ENCODE peak calls at places on chromosomes 7 and 10, in six cellular contexts. N is H9, U is IMR-90, G is mesenchymal stem cell, V is H1, A is trophoblast cell. D is an unnamed sample. For H3K4me1, the result is how much of the 10 kb centered on the place peaks cover.

GRCh38 chr10:115963848-115964247 is 309.2 kb downstream of the GFRA1 start:
- DNase-seq in N (no peak), U (peak), G (peak), V (no peak), A (no peak), D (no peak)

GRCh38 chr10:101563497-101564040 is 24.5 kb downstream of the POLL start:
- DNase-seq in N (peak), U (no peak), G (no peak), V (no peak), A (no peak), D (no peak)

GRCh38 chr10:82564353-82565218 is 689.6 kb downstream of the NRG3 start:
- DNase-seq in N (no peak), U (no peak), G (peak), V (no peak), A (no peak), D (no peak)

GRCh38 chr10:90306187-90306586 is 551.7 kb downstream of the HTR7 start:
- DNase-seq in N (no peak), U (peak), G (peak), V (no peak), A (no peak), D (no peak)

GRCh38 chr10:123203393-123204126 is 49.4 kb downstream of the BUB3 start:
- DNase-seq in N (no peak), U (no peak), G (no peak), V (no peak), A (no peak), D (no peak)

GRCh38 chr7:153066711-153067110 is 307.2 kb downstream of the ACTR3B start:
- DNase-seq in N (no peak), U (no peak), G (no peak), V (no peak), A (no peak), D (no peak)

GRCh38 chr10:34581871-34582532 is 233.1 kb downstream of the PARD3 start:
- DNase-seq in N (no peak), U (peak), G (peak), V (no peak), A (no peak), D (no peak)

GRCh38 chr7:10720042-10720441 is 253.6 kb upstream of the PHF14 start:
- DNase-seq in N (no peak), U (no peak), G (no peak), V (no peak), A (no peak), D (no peak)

GRCh38 chr10:70265032-70265689 is 18.6 kb downstream of the NPFFR1 start:
- DNase-seq in N (peak), U (no peak), G (no peak), V (peak), A (no peak), D (no peak)

GRCh38 chr10:132685921-132686680 is 99.8 kb downstream of the NKX6-2 start:
- DNase-seq in N (peak), U (no peak), G (no peak), V (no peak), A (no peak), D (no peak)

GRCh38 chr10:3848768-3849643 is 64.0 kb upstream of the KLF6 start:
- DNase-seq in N (no peak), U (peak), G (no peak), V (no peak), A (no peak), D (no peak)

GRCh38 chr7:86202833-86203232 is 440.9 kb upstream of the GRM3 start:
- DNase-seq in N (no peak), U (no peak), G (no peak), V (no peak), A (no peak), D (no peak)

GRCh38 chr10:2119316-2119715 is 382.0 kb upstream of the ADARB2 start:
- DNase-seq in N (no peak), U (no peak), G (peak), V (no peak), A (no peak), D (no peak)

GRCh38 chr10:47410862-47411261 is 26.8 kb upstream of the ZNF488 start:
- DNase-seq in N (no peak), U (no peak), G (no peak), V (no peak), A (no peak), D (no peak)

GRCh38 chr7:30930621-30931020 is 19.0 kb downstream of the AQP1 start:
- DNase-seq in N (no peak), U (no peak), G (no peak), V (no peak), A (peak), D (no peak)

GRCh38 chr10:110273474-110273873 is 31.2 kb downstream of the SMNDC1 start:
- DNase-seq in N (no peak), U (peak), G (peak), V (no peak), A (peak), D (no peak)

GRCh38 chr10:89685932-89686331 is 15.5 kb upstream of the KIF20B start:
- DNase-seq in N (no peak), U (no peak), G (no peak), V (no peak), A (no peak), D (no peak)

GRCh38 chr7:66741706-66742053 is 1.1 kb downstream of the RABGEF1 start:
- DNase-seq in N (no peak), U (peak), G (peak), V (no peak), A (peak), D (no peak)

GRCh38 chr10:84118395-84119006 is 20.8 kb upstream of the GHITM start:
- DNase-seq in N (no peak), U (no peak), G (no peak), V (no peak), A (peak), D (no peak)

GRCh38 chr7:32506266-32507054 is 11.2 kb downstream of the AVL9 start:
- DNase-seq in N (no peak), U (peak), G (peak), V (no peak), A (peak), D (no peak)

GRCh38 chr7:128829391-128830166 is 627 bp upstream of the FLNC start:
- DNase-seq in N (no peak), U (peak), G (peak), V (no peak), A (peak), D (no peak)

GRCh38 chr10:79239930-79240713 is 107.1 kb upstream of the PPIF start:
- DNase-seq in N (peak), U (no peak), G (peak), V (no peak), A (peak), D (peak)
- H3K4me1 ChIP-seq in N (under half), U (under half), G (under half), V (half or more), A (half or more), D (half or more)

DNA sequence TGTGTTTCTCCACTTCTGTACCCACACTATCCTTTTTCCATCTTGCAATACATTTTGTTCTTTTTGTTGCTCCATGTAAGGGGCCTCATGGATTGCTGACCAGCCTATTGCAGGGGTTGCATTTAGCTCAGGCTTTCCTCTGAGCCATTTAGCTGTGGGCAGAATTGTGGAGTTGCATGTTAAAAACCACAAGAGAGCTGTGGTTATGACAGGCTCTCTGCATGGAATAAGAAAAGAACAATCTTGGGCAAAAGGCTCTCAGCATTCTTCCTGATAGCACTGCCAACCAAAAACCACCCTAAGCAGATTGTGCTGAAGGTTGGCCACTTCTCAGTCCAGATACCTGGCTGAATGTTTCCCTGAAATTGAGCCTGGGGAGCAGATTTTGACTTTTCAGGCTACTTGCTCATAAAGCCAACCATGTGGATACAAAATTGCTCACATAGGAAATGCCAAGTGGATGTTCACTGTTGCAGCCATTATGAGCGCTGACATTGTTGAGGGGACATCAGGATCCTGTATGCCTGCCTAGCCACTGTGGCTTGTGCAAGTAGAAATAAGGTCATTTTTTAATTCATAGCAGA is 695.3 kb downstream of the LRMDA start:
- DNase-seq in N (no peak), U (no peak), G (peak), V (no peak), A (no peak), D (no peak)
- H4K91ac ChIP-seq in N (no peak), U (no peak), G (no peak), V (no peak), A (no peak), D (no peak)

DNA sequence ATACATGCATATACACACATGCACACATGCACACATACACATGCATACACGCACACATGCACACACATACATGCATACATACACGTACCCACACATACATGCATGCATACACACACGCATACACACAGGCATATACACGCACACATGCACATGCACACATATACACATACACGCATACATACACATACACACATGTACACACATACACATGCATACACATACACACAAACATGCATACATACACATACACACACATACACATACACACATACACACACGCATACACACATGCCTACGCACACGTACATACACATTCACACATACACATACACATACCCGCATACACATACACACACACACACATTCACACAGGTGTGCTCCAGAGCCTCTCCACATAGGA is 81.0 kb upstream of the KMT2E start:
- DNase-seq in N (no peak), U (no peak), G (no peak), V (no peak), A (no peak), D (no peak)
- H3K4me1 ChIP-seq in N (under half), U (under half), G (under half), V (under half), A (under half), D (under half)

GRCh38 chr10:43906470-43906869 is 257.8 kb upstream of the ZNF32 start:
- DNase-seq in N (no peak), U (no peak), G (no peak), V (no peak), A (no peak), D (no peak)
- H4K91ac ChIP-seq in N (no peak), U (peak), G (peak), V (peak), A (no peak), D (no peak)

GRCh38 chr7:131013716-131014115 is 279.7 kb upstream of the KLF14 start:
- DNase-seq in N (no peak), U (no peak), G (no peak), V (no peak), A (peak), D (no peak)

GRCh38 chr7:131019351-131019750 is 285.3 kb upstream of the KLF14 start:
- DNase-seq in N (no peak), U (no peak), G (no peak), V (no peak), A (no peak), D (no peak)

GRCh38 chr7:131012477-131013031 is 278.5 kb upstream of the KLF14 start:
- DNase-seq in N (no peak), U (no peak), G (no peak), V (no peak), A (peak), D (no peak)

GRCh38 chr7:131015131-131015954 is 281.3 kb upstream of the KLF14 start:
- DNase-seq in N (no peak), U (peak), G (peak), V (no peak), A (peak), D (no peak)

GRCh38 chr7:131016230-131016629 is 282.2 kb upstream of the KLF14 start:
- DNase-seq in N (no peak), U (no peak), G (no peak), V (no peak), A (peak), D (no peak)
- H3K4me1 ChIP-seq in N (under half), U (under half), G (under half), V (under half), A (under half), D (under half)

GRCh38 chr7:24213311-24213710 is 70.7 kb upstream of the NPY start:
- DNase-seq in N (no peak), U (no peak), G (no peak), V (no peak), A (no peak), D (no peak)

GRCh38 chr7:24216576-24217116 is 67.3 kb upstream of the NPY start:
- DNase-seq in N (no peak), U (peak), G (peak), V (no peak), A (no peak), D (no peak)

GRCh38 chr7:24214670-24215069 is 69.3 kb upstream of the NPY start:
- DNase-seq in N (no peak), U (no peak), G (peak), V (no peak), A (no peak), D (no peak)
- H4K91ac ChIP-seq in N (no peak), U (no peak), G (no peak), V (no peak), A (no peak), D (no peak)

GRCh38 chr10:12350167-12350872 is 973 bp downstream of the CAMK1D start:
- DNase-seq in N (peak), U (peak), G (peak), V (no peak), A (peak), D (peak)
- H3K4me1 ChIP-seq in N (under half), U (under half), G (under half), V (under half), A (under half), D (under half)

GRCh38 chr10:8767616-8768015 is 713.1 kb downstream of the GATA3 start:
- DNase-seq in N (no peak), U (no peak), G (no peak), V (no peak), A (peak), D (no peak)

GRCh38 chr10:8768341-8768740 is 713.9 kb downstream of the GATA3 start:
- DNase-seq in N (no peak), U (no peak), G (no peak), V (no peak), A (peak), D (no peak)

GRCh38 chr10:8766899-8767298 is 712.4 kb downstream of the GATA3 start:
- DNase-seq in N (no peak), U (no peak), G (no peak), V (no peak), A (peak), D (no peak)

GRCh38 chr10:8768854-8769253 is 714.4 kb downstream of the GATA3 start:
- DNase-seq in N (no peak), U (no peak), G (no peak), V (no peak), A (peak), D (no peak)
- H4K91ac ChIP-seq in N (no peak), U (no peak), G (no peak), V (no peak), A (no peak), D (no peak)